ENCODE peak calls at places on chromosomes 13 and 19, in eight cellular contexts. P is CD8-positive, alpha-beta T cell; V is GM23248; A is RWPE1; G is T-cell; R is activated CD8-positive, alpha-beta memory T cell treated with anti-CD3 and anti-CD28 coated beads for 4 hours; X is AG04450; D is EL. W is an unnamed sample.

GRCh38 chr13:36817996-36818395 is 1.0 kb upstream of the RFXAP start:
- DNase-seq in P (no peak), V (no peak), A (no peak), G (no peak), R (no peak), X (no peak), D (no peak), W (no peak)

GRCh38 chr13:105920375-105920774 is 615.1 kb downstream of the EFNB2 start:
- DNase-seq in P (no peak), V (peak), A (peak), G (no peak), R (no peak), X (no peak), D (peak), W (no peak)

GRCh38 chr13:74101436-74101835 is 32.8 kb downstream of the KLF12 start:
- DNase-seq in P (no peak), V (no peak), A (no peak), G (no peak), R (no peak), X (no peak), D (no peak), W (no peak)

GRCh38 chr19:49915271-49915670 is 13.7 kb upstream of the ATF5 start:
- DNase-seq in P (no peak), V (no peak), A (no peak), G (no peak), R (no peak), X (no peak), D (no peak), W (no peak)

GRCh38 chr13:113001251-113002140 is 32.5 kb downstream of the MCF2L start:
- DNase-seq in P (no peak), V (peak), A (no peak), G (no peak), R (no peak), X (no peak), D (peak), W (no peak)

GRCh38 chr13:100513987-100514670 is 74.5 kb downstream of the GGACT start:
- DNase-seq in P (no peak), V (no peak), A (no peak), G (no peak), R (no peak), X (no peak), D (no peak), W (no peak)

GRCh38 chr19:37987356-37988332 is 80.6 kb downstream of the SIPA1L3 start:
- DNase-seq in P (no peak), V (no peak), A (no peak), G (no peak), R (no peak), X (no peak), D (no peak), W (no peak)

GRCh38 chr13:39025433-39025839 is 12.5 kb downstream of the PROSER1 start:
- DNase-seq in P (no peak), V (peak), A (no peak), G (no peak), R (no peak), X (no peak), D (no peak), W (no peak)

GRCh38 chr13:36601186-36601585 is 72.6 kb upstream of the SERTM1 start:
- DNase-seq in P (no peak), V (no peak), A (no peak), G (no peak), R (no peak), X (no peak), D (no peak), W (no peak)

GRCh38 chr19:48685583-48685982 is 10.2 kb upstream of the FUT2 start:
- DNase-seq in P (no peak), V (no peak), A (no peak), G (no peak), R (no peak), X (no peak), D (no peak), W (no peak)

GRCh38 chr13:45195421-45195820 is 5.4 kb downstream of the KCTD4 start:
- DNase-seq in P (no peak), V (peak), A (no peak), G (no peak), R (no peak), X (no peak), D (peak), W (no peak)

GRCh38 chr19:46890423-46891170 is 29.8 kb downstream of the ARHGAP35 start:
- DNase-seq in P (no peak), V (peak), A (no peak), G (no peak), R (no peak), X (peak), D (peak), W (no peak)

GRCh38 chr13:106088094-106088493 is 447.4 kb downstream of the EFNB2 start:
- DNase-seq in P (no peak), V (no peak), A (no peak), G (no peak), R (no peak), X (no peak), D (no peak), W (no peak)

GRCh38 chr13:76764429-76764828 is 121.8 kb downstream of the KCTD12 start:
- DNase-seq in P (no peak), V (peak), A (no peak), G (no peak), R (no peak), X (no peak), D (no peak), W (no peak)

GRCh38 chr19:17235618-17236413 is 9.8 kb downstream of the OCEL1 start:
- DNase-seq in P (peak), V (peak), A (peak), G (peak), R (peak), X (peak), D (peak), W (peak)

GRCh38 chr13:60398949-60399589 is 2.0 kb downstream of the TDRD3 start:
- DNase-seq in P (no peak), V (peak), A (no peak), G (no peak), R (no peak), X (no peak), D (peak), W (no peak)

GRCh38 chr19:1882089-1882785 is 3.1 kb downstream of the ABHD17A start:
- DNase-seq in P (peak), V (no peak), A (no peak), G (peak), R (no peak), X (no peak), D (no peak), W (no peak)

GRCh38 chr13:59424661-59425060 is 739.1 kb downstream of the DIAPH3 start:
- DNase-seq in P (no peak), V (peak), A (no peak), G (no peak), R (no peak), X (no peak), D (peak), W (no peak)

GRCh38 chr19:33430674-33431277 is 57.3 kb downstream of the CEBPG start:
- DNase-seq in P (peak), V (peak), A (peak), G (peak), R (no peak), X (peak), D (peak), W (peak)

GRCh38 chr19:10752237-10752912 is 34.5 kb downstream of the DNM2 start:
- DNase-seq in P (no peak), V (no peak), A (no peak), G (no peak), R (no peak), X (no peak), D (no peak), W (no peak)

GRCh38 chr13:47480941-47481340 is 520.1 kb downstream of the SUCLA2 start:
- DNase-seq in P (no peak), V (no peak), A (no peak), G (no peak), R (no peak), X (no peak), D (peak), W (no peak)

GRCh38 chr13:110464547-110465343 is 96.8 kb downstream of the RAB20 start:
- DNase-seq in P (no peak), V (no peak), A (no peak), G (no peak), R (no peak), X (no peak), D (no peak), W (peak)

GRCh38 chr13:105569816-105570215 is 965.6 kb downstream of the EFNB2 start:
- DNase-seq in P (no peak), V (no peak), A (no peak), G (no peak), R (no peak), X (no peak), D (no peak), W (no peak)

GRCh38 chr19:46015961-46016425 is 6.9 kb downstream of the PGLYRP1 start:
- DNase-seq in P (peak), V (peak), A (no peak), G (peak), R (no peak), X (no peak), D (no peak), W (peak)

GRCh38 chr13:40316301-40316700 is 350.1 kb downstream of the FOXO1 start:
- DNase-seq in P (no peak), V (no peak), A (no peak), G (no peak), R (no peak), X (no peak), D (no peak), W (no peak)

GRCh38 chr13:44718467-44718866 is 142.3 kb upstream of the TSC22D1 start:
- DNase-seq in P (no peak), V (no peak), A (no peak), G (no peak), R (no peak), X (no peak), D (no peak), W (no peak)

GRCh38 chr13:114044486-114044885 is 70.6 kb upstream of the C13orf46 start:
- DNase-seq in P (no peak), V (peak), A (no peak), G (no peak), R (no peak), X (no peak), D (no peak), W (no peak)

GRCh38 chr19:43901395-43902390 is 33.4 kb downstream of the ZNF45 start:
- DNase-seq in P (peak), V (peak), A (peak), G (peak), R (peak), X (peak), D (peak), W (peak)

GRCh38 chr13:50130686-50131051 is 115.4 kb downstream of the KCNRG start:
- DNase-seq in P (peak), V (peak), A (no peak), G (no peak), R (no peak), X (no peak), D (peak), W (peak)

GRCh38 chr19:38726761-38727301 is 17.4 kb downstream of the CAPN12 start:
- DNase-seq in P (peak), V (no peak), A (no peak), G (peak), R (no peak), X (no peak), D (no peak), W (no peak)

GRCh38 chr19:10096615-10096963 is 5.9 kb downstream of the ANGPTL6 start:
- DNase-seq in P (no peak), V (peak), A (no peak), G (no peak), R (no peak), X (no peak), D (no peak), W (no peak)

GRCh38 chr13:112587767-112588489 is at the start of gene TUBGCP3:
- DNase-seq in P (peak), V (peak), A (peak), G (peak), R (peak), X (peak), D (peak), W (peak)

GRCh38 chr13:99426426-99426825 is 74.8 kb upstream of the TM9SF2 start:
- DNase-seq in P (no peak), V (peak), A (no peak), G (no peak), R (no peak), X (no peak), D (no peak), W (no peak)

GRCh38 chr19:913080-913748 is at the start of gene R3HDM4:
- DNase-seq in P (peak), V (peak), A (peak), G (peak), R (peak), X (no peak), D (peak), W (peak)

GRCh38 chr19:18291590-18292459 is 10.4 kb upstream of the JUND start:
- DNase-seq in P (peak), V (peak), A (peak), G (peak), R (peak), X (no peak), D (peak), W (peak)

GRCh38 chr13:51156666-51157065 is 45.6 kb upstream of the C13orf42 start:
- DNase-seq in P (no peak), V (no peak), A (no peak), G (no peak), R (no peak), X (no peak), D (no peak), W (no peak)

GRCh38 chr13:112058941-112059340 is 8.0 kb upstream of the SOX1 start:
- DNase-seq in P (no peak), V (no peak), A (no peak), G (no peak), R (no peak), X (no peak), D (no peak), W (no peak)

GRCh38 chr19:10518444-10519361 is 1.5 kb upstream of the S1PR5 start:
- DNase-seq in P (peak), V (no peak), A (no peak), G (peak), R (no peak), X (no peak), D (no peak), W (no peak)